ENCODE peak calls at places on chromosomes 1 and 21, in nine cellular contexts. X is AG04449, H is cardiac muscle cell, V is Calu3, W is upper lobe of left lung, E is GM23338, N is left lung, M is esophagus squamous epithelium, Y is upper lobe of right lung. Q is an unnamed sample.

GRCh38 chr1:207316141-207316540 is 5.3 kb upstream of the CD55 start:
- DNase-seq in H (no peak), M (no peak), W (peak; percentile 71), V (peak; percentile 60), X (no peak), Y (no peak), N (no peak), E (peak; percentile 13), Q (no peak)

GRCh38 chr1:52281518-52281917 is 84.5 kb downstream of the CC2D1B start:
- DNase-seq in X (no peak), E (no peak), H (no peak), M (no peak), Y (no peak), W (no peak), V (no peak), N (no peak), Q (no peak)

GRCh38 chr1:218341325-218341724 is 3.8 kb upstream of the TGFB2 start:
- DNase-seq in Y (no peak), V (no peak), X (no peak), W (no peak), N (no peak), M (no peak), H (no peak), E (no peak), Q (no peak)

GRCh38 chr1:8671313-8671917 is 146.0 kb downstream of the RERE start:
- DNase-seq in W (peak; percentile 36), X (no peak), N (no peak), M (no peak), E (peak; percentile 77), Y (no peak), H (peak; percentile 74), V (peak; percentile 28), Q (no peak)

GRCh38 chr1:41483960-41484844 is at the start of gene EDN2:
- DNase-seq in H (peak; percentile 54), W (peak; percentile 84), Y (peak; percentile 89), N (peak; percentile 90), E (peak; percentile 62), V (peak; percentile 76), X (no peak), M (no peak), Q (no peak)

GRCh38 chr1:94690033-94690712 is 130.0 kb upstream of the SLC44A3 start:
- DNase-seq in H (no peak), V (no peak), E (no peak), W (no peak), M (no peak), Y (no peak), N (no peak), X (peak; percentile 82), Q (no peak)

GRCh38 chr1:69824932-69825331 is 257.2 kb downstream of the LRRC7 start:
- DNase-seq in E (no peak), W (no peak), V (no peak), M (no peak), H (no peak), N (no peak), X (no peak), Y (no peak), Q (no peak)

GRCh38 chr1:218869276-218869675 is 304.4 kb upstream of the LYPLAL1 start:
- DNase-seq in E (no peak), W (no peak), V (no peak), H (no peak), M (no peak), N (no peak), Y (no peak), X (no peak), Q (no peak)

GRCh38 chr1:108034396-108034795 is 69.4 kb upstream of the VAV3 start:
- DNase-seq in X (no peak), N (no peak), E (no peak), M (no peak), W (no peak), V (no peak), Y (no peak), H (no peak), Q (no peak)

GRCh38 chr1:185996211-185996610 is 262.0 kb downstream of the HMCN1 start:
- DNase-seq in H (no peak), W (no peak), V (peak; percentile 14), M (no peak), Y (no peak), E (no peak), X (no peak), N (no peak), Q (no peak)

GRCh38 chr1:228150021-228150457 is 309 bp downstream of the GJC2 start:
- DNase-seq in N (peak; percentile 67), Y (peak; percentile 58), X (no peak), W (no peak), M (no peak), E (no peak), V (no peak), H (no peak), Q (no peak)

GRCh38 chr1:94947453-94947852 is 20.5 kb upstream of the CNN3 start:
- DNase-seq in N (no peak), M (no peak), X (peak; percentile 73), Y (no peak), H (peak; percentile 53), V (no peak), E (no peak), W (no peak), Q (no peak)

GRCh38 chr1:6694126-6694713 is 7.4 kb downstream of the DNAJC11 start:
- DNase-seq in W (no peak), M (no peak), E (peak; percentile 87), N (no peak), H (no peak), Y (no peak), V (no peak), X (no peak), Q (no peak)

GRCh38 chr1:24154215-24154614 is 11.3 kb upstream of the IL22RA1 start:
- DNase-seq in H (no peak), V (no peak), Y (no peak), N (no peak), E (peak; percentile 61), X (no peak), M (no peak), W (no peak), Q (peak; percentile 24)

GRCh38 chr1:50750021-50750619 is 209.9 kb downstream of the FAF1 start:
- DNase-seq in N (no peak), V (peak; percentile 44), E (peak; percentile 38), Y (no peak), W (no peak), X (no peak), M (no peak), H (peak; percentile 11), Q (no peak)

GRCh38 chr1:32285658-32286057 is 6.2 kb upstream of the HDAC1 start:
- DNase-seq in M (no peak), X (no peak), N (no peak), E (no peak), V (no peak), W (no peak), H (no peak), Y (no peak), Q (no peak)

GRCh38 chr1:211335507-211336157 is 9.0 kb downstream of the TRAF5 start:
- DNase-seq in X (no peak), H (no peak), W (no peak), E (no peak), V (no peak), M (no peak), N (no peak), Y (no peak), Q (no peak)

GRCh38 chr1:201731592-201731991 is 97.4 kb upstream of the IPO9 start:
- DNase-seq in H (peak; percentile 97), V (no peak), N (no peak), X (no peak), Y (no peak), W (no peak), E (no peak), M (no peak), Q (no peak)

GRCh38 chr1:183272390-183272801 is 86.3 kb downstream of the LAMC2 start:
- DNase-seq in W (no peak), X (peak; percentile 97), V (no peak), H (no peak), Y (no peak), M (no peak), E (no peak), N (no peak), Q (no peak)

GRCh38 chr1:34984435-34985062 is 598 bp downstream of the TMEM35B start:
- DNase-seq in W (peak; percentile 29), Y (peak; percentile 75), V (no peak), N (no peak), M (no peak), X (no peak), H (peak; percentile 11), E (no peak), Q (no peak)

GRCh38 chr1:228093050-228093906 is 9.8 kb downstream of the C1orf35 start:
- DNase-seq in Y (peak; percentile 18), E (no peak), N (no peak), V (no peak), M (no peak), W (no peak), X (no peak), H (no peak), Q (no peak)

GRCh38 chr21:45910548-45911221 is 70.9 kb upstream of the COL6A1 start:
- DNase-seq in N (peak; percentile 73), V (peak; percentile 11), Y (no peak), H (no peak), W (no peak), M (no peak), E (no peak), X (no peak), Q (no peak)

GRCh38 chr1:20164694-20165202 is 21.1 kb upstream of the UBXN10 start:
- DNase-seq in X (no peak), Y (no peak), M (no peak), N (no peak), E (no peak), H (peak; percentile 12), V (no peak), W (no peak), Q (no peak)
- TF ChIP-seq CTCF in X (no peak), Y (peak; percentile 13), M (no peak), N (no peak), E (no peak), H (peak; percentile 50), V (no peak), W (no peak), Q (no peak)

DNA sequence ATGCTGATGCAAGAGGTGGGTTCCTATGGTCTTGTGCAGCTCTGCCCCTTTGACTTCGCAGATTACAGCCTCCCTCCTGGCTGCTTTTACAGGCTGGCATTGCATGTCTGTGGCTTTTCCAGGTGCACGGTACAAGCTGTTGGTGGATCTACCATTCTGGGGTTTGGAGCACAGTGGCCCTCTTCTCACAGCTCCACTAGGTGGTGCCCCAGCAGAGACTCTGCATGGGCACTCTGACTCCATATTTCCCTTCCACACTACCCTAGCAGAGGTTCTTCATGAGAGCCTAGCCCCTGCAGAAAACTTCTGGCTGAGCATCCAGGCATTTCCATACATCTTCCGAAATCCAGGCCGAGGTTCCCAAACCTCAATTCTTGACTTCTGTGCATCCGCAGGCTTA is 989.0 kb downstream of the PLA2G4A start:
- DNase-seq in W (no peak), E (no peak), X (no peak), H (no peak), V (no peak), Y (no peak), M (no peak), N (peak; percentile 8), Q (no peak)
- TF ChIP-seq CTCF in W (no peak), E (no peak), X (no peak), H (no peak), V (no peak), Y (no peak), M (no peak), N (no peak), Q (no peak)

GRCh38 chr1:215887618-215888017 is 320.5 kb downstream of the KCTD3 start:
- DNase-seq in W (no peak), V (no peak), X (no peak), N (no peak), H (no peak), Y (no peak), E (no peak), M (no peak), Q (no peak)
- TF ChIP-seq CTCF in W (no peak), V (no peak), X (no peak), N (no peak), H (no peak), Y (no peak), E (no peak), M (no peak), Q (no peak)

GRCh38 chr1:44293761-44294315 is 61.2 kb downstream of the ERI3 start:
- DNase-seq in V (no peak), N (no peak), M (no peak), Y (no peak), W (no peak), E (no peak), X (no peak), H (no peak), Q (no peak)
- TF ChIP-seq CTCF in V (no peak), N (no peak), M (no peak), Y (no peak), W (no peak), E (no peak), X (no peak), H (no peak), Q (no peak)